ENCODE peak calls at places on chromosomes 13 and 19, in four cellular contexts. J is heart left ventricle; E is cardiac muscle cell; H is CD8-positive, alpha-beta T cell. G is an unnamed sample.

GRCh38 chr13:76148926-76149325 is 512.8 kb downstream of the LMO7 start:
- DNase-seq in J (no peak), E (peak), H (no peak), G (no peak)

GRCh38 chr13:75861786-75862185 is 225.7 kb downstream of the LMO7 start:
- DNase-seq in J (no peak), E (no peak), H (no peak), G (no peak)

GRCh38 chr13:74586839-74587238 is 452.6 kb upstream of the KLF12 start:
- DNase-seq in J (no peak), E (no peak), H (no peak), G (no peak)

GRCh38 chr19:58475714-58476497 is at the start of gene ZNF446:
- DNase-seq in J (peak), E (peak), H (peak), G (peak)

GRCh38 chr19:1210227-1210538 is 4.6 kb downstream of the STK11 start:
- DNase-seq in J (no peak), E (no peak), H (no peak), G (no peak)

GRCh38 chr13:45238945-45239795 is 38.3 kb upstream of the KCTD4 start:
- DNase-seq in J (no peak), E (peak), H (no peak), G (no peak)

GRCh38 chr19:277581-278165 is 13.5 kb downstream of the PLPP2 start:
- DNase-seq in J (no peak), E (peak), H (no peak), G (peak)

GRCh38 chr13:41634407-41634806 is 177.1 kb downstream of the RGCC start:
- DNase-seq in J (no peak), E (no peak), H (no peak), G (no peak)

GRCh38 chr19:1336079-1336684 is 47.5 kb upstream of the NDUFS7 start:
- DNase-seq in J (no peak), E (no peak), H (no peak), G (no peak)

GRCh38 chr19:10292206-10292788 is 2.5 kb downstream of the ICAM5 start:
- DNase-seq in J (peak), E (peak), H (peak), G (peak)

GRCh38 chr19:49361438-49362047 is 673 bp downstream of the TEAD2 start:
- DNase-seq in J (peak), E (peak), H (no peak), G (no peak)

GRCh38 chr13:66069570-66069969 is 1160.6 kb downstream of the PCDH9 start:
- DNase-seq in J (no peak), E (no peak), H (no peak), G (no peak)

DNA sequence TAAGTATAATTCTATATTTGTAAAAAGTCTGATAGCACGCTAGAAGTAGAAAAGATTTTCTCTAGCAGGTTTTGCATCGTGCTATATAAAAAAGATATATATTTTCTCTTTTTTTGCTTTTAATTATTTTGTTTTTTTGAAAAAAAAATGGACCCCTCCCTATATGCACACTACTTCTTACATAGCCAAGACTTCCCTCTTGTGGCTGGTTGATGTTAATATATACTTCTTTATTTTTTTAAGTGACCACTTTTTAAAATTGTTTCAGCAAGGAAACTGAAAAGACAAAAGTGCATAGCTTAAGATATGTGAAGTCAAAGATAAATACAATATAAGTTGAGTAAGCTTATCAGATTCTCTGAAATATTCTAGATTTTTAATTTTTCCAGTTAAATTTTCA is 1202.8 kb downstream of the DIAPH3 start:
- DNase-seq in J (no peak), E (peak), H (no peak), G (no peak)
- TF ChIP-seq CTCF in J (peak), E (no peak), H (no peak), G (peak)

GRCh38 chr13:46796515-46797467 is at the start of gene ESD:
- DNase-seq in J (peak), E (peak), H (peak), G (peak)
- TF ChIP-seq CTCF in J (peak), E (no peak), H (no peak), G (no peak)

GRCh38 chr19:15264061-15264932 is 32.0 kb upstream of the EPHX3 start:
- DNase-seq in J (peak), E (peak), H (peak), G (peak)
- TF ChIP-seq CTCF in J (peak), E (peak), H (peak), G (peak)

GRCh38 chr19:37905936-37906867 is at the start of gene WDR87:
- DNase-seq in J (peak), E (peak), H (peak), G (peak)
- TF ChIP-seq CTCF in J (no peak), E (no peak), H (no peak), G (no peak)

G was measured in D721Med.